ENCODE peak calls at places on chromosomes 1 and 21, in five cellular contexts. T, G, J, R and C are unnamed samples.

GRCh38 chr1:6419397-6419802 is 319 bp downstream of the HES2 start:
- DNase-seq in J (no peak), G (no peak), R (no peak), T (no peak), C (no peak)

GRCh38 chr1:158145173-158145719 is 35.4 kb upstream of the CD1D start:
- DNase-seq in J (no peak), R (peak), G (no peak), T (no peak), C (peak)

GRCh38 chr1:12059722-12060464 is 3.2 kb upstream of the TNFRSF8 start:
- DNase-seq in T (no peak), J (no peak), G (no peak), R (peak), C (no peak)

GRCh38 chr21:41227357-41228005 is 59.5 kb downstream of the BACE2 start:
- DNase-seq in G (no peak), R (no peak), T (no peak), J (no peak), C (no peak)

GRCh38 chr1:167665469-167665868 is 35.4 kb downstream of the RCSD1 start:
- DNase-seq in T (no peak), R (no peak), G (no peak), J (no peak), C (no peak)

GRCh38 chr1:226687476-226687875 is 51.6 kb downstream of the ITPKB start:
- DNase-seq in J (peak), T (no peak), R (no peak), G (no peak), C (no peak)

GRCh38 chr21:44456915-44457736 is 1.8 kb downstream of the LRRC3 start:
- DNase-seq in G (no peak), R (no peak), J (no peak), T (no peak), C (no peak)

GRCh38 chr1:229710746-229711145 is 84.7 kb downstream of the URB2 start:
- DNase-seq in J (no peak), G (no peak), R (no peak), T (no peak), C (no peak)

GRCh38 chr1:226643701-226644540 is 95.2 kb downstream of the ITPKB start:
- DNase-seq in T (no peak), J (no peak), G (no peak), R (no peak), C (no peak)

GRCh38 chr1:228073870-228074545 is 8.5 kb upstream of the ARF1 start:
- DNase-seq in J (no peak), T (no peak), G (no peak), R (peak), C (no peak)

GRCh38 chr1:208291923-208292711 is 47.9 kb upstream of the PLXNA2 start:
- DNase-seq in R (no peak), T (no peak), G (no peak), J (no peak), C (no peak)

GRCh38 chr1:67540733-67541125 is 110.5 kb upstream of the SERBP1 start:
- DNase-seq in T (no peak), R (peak), J (no peak), G (no peak), C (no peak)

GRCh38 chr1:9840176-9840575 is 16.4 kb upstream of the CLSTN1 start:
- DNase-seq in J (no peak), T (no peak), G (no peak), R (no peak), C (peak)

GRCh38 chr1:4131734-4132133 is 231.7 kb upstream of the C1orf174 start:
- DNase-seq in J (no peak), T (no peak), G (no peak), R (no peak), C (no peak)

GRCh38 chr21:46325073-46325912 is 1.3 kb downstream of the PCNT start:
- DNase-seq in R (peak), G (no peak), T (peak), J (peak), C (peak)

GRCh38 chr21:31752352-31752751 is 20.4 kb upstream of the SCAF4 start:
- DNase-seq in G (no peak), R (peak), J (no peak), T (no peak), C (peak)

GRCh38 chr1:223087231-223087990 is 55.6 kb downstream of the TLR5 start:
- DNase-seq in R (no peak), J (no peak), T (no peak), G (no peak), C (no peak)

GRCh38 chr1:41626146-41626545 is 141.7 kb upstream of the EDN2 start:
- DNase-seq in R (peak), G (no peak), J (no peak), T (no peak), C (no peak)

GRCh38 chr21:22096314-22096713 is 1098.1 kb downstream of the NCAM2 start:
- DNase-seq in T (no peak), R (no peak), J (no peak), G (no peak), C (no peak)

GRCh38 chr1:186577201-186577600 is 103.0 kb downstream of the PTGS2 start:
- DNase-seq in R (no peak), J (no peak), T (no peak), G (no peak), C (no peak)

GRCh38 chr21:26887241-26887640 is 42.0 kb upstream of the ADAMTS1 start:
- DNase-seq in J (no peak), G (no peak), R (no peak), T (no peak), C (no peak)

GRCh38 chr1:33464552-33464951 is 7.9 kb upstream of the ZSCAN20 start:
- DNase-seq in T (no peak), R (no peak), J (no peak), G (no peak), C (no peak)

GRCh38 chr1:183226963-183227362 is 40.9 kb downstream of the LAMC2 start:
- DNase-seq in T (no peak), G (no peak), J (no peak), R (no peak), C (no peak)

GRCh38 chr1:1177452-1178206 is 3.9 kb downstream of the TTLL10 start:
- DNase-seq in J (no peak), G (no peak), R (no peak), T (no peak), C (no peak)

GRCh38 chr1:11030865-11031264 is 16.2 kb downstream of the MASP2 start:
- DNase-seq in R (no peak), G (no peak), T (no peak), J (no peak), C (no peak)

GRCh38 chr1:54967372-54967771 is 13.1 kb upstream of the TMEM61 start:
- DNase-seq in J (no peak), R (peak), G (no peak), T (no peak), C (peak)

GRCh38 chr1:47501069-47501468 is 63.2 kb downstream of the FOXD2 start:
- DNase-seq in G (no peak), R (no peak), T (no peak), J (no peak), C (no peak)

GRCh38 chr1:20255666-20256065 is 35.0 kb upstream of the VWA5B1 start:
- DNase-seq in T (no peak), R (peak), G (peak), J (no peak), C (peak)

GRCh38 chr1:88618331-88618730 is 65.7 kb upstream of the PKN2 start:
- DNase-seq in J (no peak), T (no peak), R (no peak), G (no peak), C (no peak)

GRCh38 chr1:157279157-157280140 is 141.3 kb upstream of the ETV3 start:
- DNase-seq in R (no peak), J (no peak), G (no peak), T (no peak), C (no peak)

GRCh38 chr1:148263128-148263905 is 111.2 kb upstream of the NBPF11 start:
- DNase-seq in J (no peak), R (peak), G (no peak), T (peak), C (peak)